ENCODE peak calls at places on chromosomes 12 and 14, in four cellular contexts. C is NB4, J is esophagus squamous epithelium, M is adrenal gland. S is an unnamed sample.

GRCh38 chr12:124174406-124174805 is 120.5 kb upstream of the RFLNA start:
- DNase-seq in J (no peak), C (no peak), M (no peak), S (no peak)

GRCh38 chr12:89707992-89708792 is 446 bp downstream of the ATP2B1 start:
- DNase-seq in J (no peak), C (peak), M (peak), S (peak)

GRCh38 chr12:106780010-106780625 is 5.6 kb downstream of the RIC8B start:
- DNase-seq in J (no peak), M (no peak), C (no peak), S (peak)

GRCh38 chr12:67305544-67305943 is 36.4 kb downstream of the CAND1 start:
- DNase-seq in C (no peak), M (no peak), J (no peak), S (no peak)

GRCh38 chr12:16012086-16012485 is 101.0 kb downstream of the DERA start:
- DNase-seq in C (no peak), M (no peak), J (no peak), S (no peak)

GRCh38 chr12:52473738-52474137 is at the start of gene KRT6C:
- DNase-seq in J (no peak), C (no peak), M (no peak), S (no peak)

GRCh38 chr14:56342419-56342901 is 224.2 kb downstream of the PELI2 start:
- DNase-seq in C (no peak), M (no peak), J (no peak), S (no peak)

GRCh38 chr14:90444077-90444696 is 47.4 kb downstream of the CALM1 start:
- DNase-seq in C (peak), M (no peak), J (no peak), S (no peak)

GRCh38 chr12:39574785-39575497 is 44.7 kb downstream of the ABCD2 start:
- DNase-seq in J (no peak), C (no peak), M (no peak), S (no peak)

GRCh38 chr14:102608064-102608446 is 15.6 kb downstream of the RCOR1 start:
- DNase-seq in C (no peak), J (no peak), M (no peak), S (no peak)

GRCh38 chr14:95056476-95056875 is 100.9 kb downstream of the DICER1 start:
- DNase-seq in C (no peak), M (no peak), J (no peak), S (no peak)

GRCh38 chr12:63843613-63844390 is 698 bp upstream of the SRGAP1 start:
- DNase-seq in M (peak), J (peak), C (peak), S (peak)

GRCh38 chr12:31003861-31004640 is 69.6 kb upstream of the DDX11 start:
- DNase-seq in M (no peak), J (no peak), C (no peak), S (no peak)

GRCh38 chr12:107429006-107429698 is 256.4 kb upstream of the PWP1 start:
- DNase-seq in M (no peak), C (no peak), J (no peak), S (no peak)

GRCh38 chr12:47817272-47818006 is 2.3 kb downstream of the HDAC7 start:
- DNase-seq in M (no peak), J (no peak), C (no peak), S (no peak)

GRCh38 chr12:92898755-92899154 is 30.3 kb downstream of the EEA1 start:
- DNase-seq in J (no peak), M (no peak), C (no peak), S (no peak)

GRCh38 chr12:168763-169525 is 45.0 kb downstream of the SLC6A12 start:
- DNase-seq in C (peak), M (no peak), J (no peak), S (no peak)

GRCh38 chr14:72480465-72481243 is 413.2 kb downstream of the DPF3 start:
- DNase-seq in M (no peak), C (peak), J (no peak), S (peak)

GRCh38 chr14:63493246-63493645 is 49.9 kb downstream of the PPP2R5E start:
- DNase-seq in C (peak), M (no peak), J (no peak), S (peak)

GRCh38 chr14:93759781-93760307 is 28.4 kb downstream of the PRIMA1 start:
- DNase-seq in C (no peak), M (no peak), J (no peak), S (no peak)

GRCh38 chr12:115485503-115485902 is 792.0 kb downstream of the MED13L start:
- DNase-seq in M (no peak), J (no peak), C (no peak), S (no peak)

GRCh38 chr14:104397956-104398355 is 181.6 kb upstream of the C14orf180 start:
- DNase-seq in J (no peak), C (no peak), M (no peak), S (no peak)

GRCh38 chr14:22553445-22553844 is 35.6 kb downstream of the DAD1 start:
- DNase-seq in J (no peak), M (no peak), C (no peak), S (no peak)

GRCh38 chr12:69881771-69882170 is 56.7 kb downstream of the MYRFL start:
- DNase-seq in J (no peak), M (no peak), C (no peak), S (no peak)

GRCh38 chr12:6766651-6767300 is 613 bp downstream of the PTMS start:
- DNase-seq in M (peak), C (peak), J (no peak), S (peak)

GRCh38 chr14:32444262-32444661 is 115.2 kb downstream of the AKAP6 start:
- DNase-seq in C (no peak), M (no peak), J (no peak), S (no peak)

GRCh38 chr12:27808831-27809230 is 28.8 kb upstream of the MANSC4 start:
- DNase-seq in M (no peak), C (no peak), J (no peak), S (no peak)

GRCh38 chr12:553216-554000 is 93.7 kb downstream of the B4GALNT3 start:
- DNase-seq in C (no peak), J (no peak), M (no peak), S (no peak)

GRCh38 chr14:99164712-99165111 is 107.3 kb downstream of the BCL11B start:
- DNase-seq in J (no peak), C (no peak), M (no peak), S (no peak)

GRCh38 chr12:32344047-32344446 is 55.3 kb upstream of the FGD4 start:
- DNase-seq in J (no peak), M (no peak), C (no peak), S (peak)

GRCh38 chr12:81078469-81079196 is 754 bp downstream of the ACSS3 start:
- DNase-seq in M (peak), C (no peak), J (no peak), S (no peak)
- TF ChIP-seq POLR2A in M (no peak), C (no peak), J (no peak), S (no peak)

GRCh38 chr12:110774824-110775223 is 32.1 kb upstream of the PPP1CC start:
- DNase-seq in J (no peak), C (no peak), M (no peak), S (no peak)
- TF ChIP-seq POLR2A in J (no peak), C (no peak), M (no peak), S (no peak)

GRCh38 chr12:58252914-58253313 is 311.5 kb downstream of the ATP23 start:
- DNase-seq in J (no peak), C (no peak), M (no peak), S (no peak)
- TF ChIP-seq POLR2A in J (no peak), C (no peak), M (no peak), S (no peak)

DNA sequence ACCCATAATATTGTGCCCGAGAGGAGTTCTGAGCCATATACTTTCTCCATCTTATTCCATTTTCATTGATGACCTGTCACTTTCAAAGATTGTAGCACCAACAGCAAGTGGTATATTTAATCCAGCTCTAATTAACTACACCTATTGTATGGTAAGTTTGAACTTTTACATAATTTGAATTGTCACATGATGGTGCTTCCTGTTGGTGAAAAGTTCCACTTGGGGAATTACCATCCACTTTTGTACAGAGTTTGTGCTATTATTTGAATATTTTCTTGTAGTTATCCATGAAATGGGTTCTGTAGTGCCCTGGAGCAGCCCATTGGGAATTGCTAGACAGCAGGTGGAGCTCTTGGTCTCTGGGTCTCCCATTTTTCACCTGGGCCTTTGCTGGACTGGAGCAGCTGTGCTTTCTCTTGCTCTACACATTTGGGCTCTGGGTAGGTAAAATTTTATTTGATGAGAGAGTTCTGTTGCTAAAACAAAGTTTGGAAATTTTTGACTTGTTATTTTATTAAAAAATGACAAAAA is 3.0 kb downstream of the SMCO3 start:
- DNase-seq in J (no peak), M (peak), C (no peak), S (peak)
- TF ChIP-seq POLR2A in J (no peak), M (no peak), C (no peak), S (no peak)